ENCODE peak calls at places on chromosomes 12 and 14, in eight cellular contexts. S is HCT116; R is lung; V is PC-3; C is AG10803; W is SK-N-SH; E is K562; M is CD4-positive, CD25-positive, alpha-beta regulatory T cell. G is an unnamed sample.
A peak's percentile ranks its signal among the peaks of the same experiment; 100 is the strongest.

GRCh38 chr12:67650528-67651379 is 2.2 kb downstream of the DYRK2 start:
- DNase-seq in S (no peak), W (no peak), V (peak; percentile 13), E (no peak), C (no peak), R (no peak), M (peak; percentile 47), G (no peak)

GRCh38 chr14:106185837-106186233 is 659.5 kb downstream of the TMEM121 start:
- DNase-seq in R (no peak), C (no peak), W (no peak), V (no peak), S (no peak), E (peak; percentile 15), M (peak; percentile 66), G (no peak)

GRCh38 chr12:96258451-96258933 is 64.3 kb downstream of the ELK3 start:
- DNase-seq in V (no peak), S (no peak), C (peak; percentile 84), R (no peak), W (no peak), M (peak; percentile 16), E (no peak), G (peak; percentile 82)

GRCh38 chr12:12734561-12735071 is 17.4 kb downstream of the CDKN1B start:
- DNase-seq in E (no peak), R (no peak), C (peak; percentile 75), S (no peak), M (no peak), V (no peak), W (no peak), G (peak; percentile 73)

GRCh38 chr12:77049767-77050353 is 15.5 kb downstream of the E2F7 start:
- DNase-seq in E (peak; percentile 69), V (peak; percentile 83), S (peak; percentile 63), M (peak; percentile 81), W (peak; percentile 49), C (peak; percentile 72), R (no peak), G (peak; percentile 71)

GRCh38 chr12:41058266-41058665 is 129.9 kb upstream of the PDZRN4 start:
- DNase-seq in V (no peak), S (no peak), C (no peak), E (no peak), M (no peak), R (no peak), W (no peak), G (no peak)

GRCh38 chr14:35335388-35336092 is 43.4 kb downstream of the PSMA6 start:
- DNase-seq in E (no peak), R (no peak), V (peak; percentile 46), W (peak; percentile 36), S (no peak), C (no peak), M (no peak), G (peak; percentile 21)

GRCh38 chr12:49019435-49020317 is 1.1 kb upstream of the PRKAG1 start:
- DNase-seq in R (no peak), E (peak; percentile 81), C (peak; percentile 52), S (no peak), M (peak; percentile 59), V (peak; percentile 41), W (peak; percentile 74), G (peak; percentile 59)

GRCh38 chr12:125061229-125061628 is 4.0 kb upstream of the AACS start:
- DNase-seq in W (no peak), V (no peak), C (no peak), E (no peak), M (no peak), R (no peak), S (no peak), G (no peak)
- H3K4me3 ChIP-seq in W (no peak overlapping the region), V (no peak overlapping the region), C (no peak overlapping the region), E (no peak overlapping the region), M (no peak overlapping the region), R (no peak overlapping the region), S (no peak overlapping the region), G (no peak overlapping the region)

GRCh38 chr14:102211240-102211639 is 71.5 kb downstream of the WDR20 start:
- DNase-seq in R (no peak), S (no peak), M (no peak), V (no peak), W (no peak), C (no peak), E (no peak), G (no peak)

GRCh38 chr14:102212356-102212755 is 72.7 kb downstream of the WDR20 start:
- DNase-seq in M (no peak), E (no peak), C (no peak), R (no peak), W (no peak), V (no peak), S (no peak), G (no peak)

GRCh38 chr14:102213984-102214658 is 74.4 kb downstream of the WDR20 start:
- DNase-seq in M (no peak), W (no peak), E (peak; percentile 8), S (no peak), V (peak; percentile 38), C (no peak), R (no peak), G (peak; percentile 31)

GRCh38 chr14:102213470-102213869 is 73.8 kb downstream of the WDR20 start:
- DNase-seq in V (no peak), C (no peak), R (no peak), W (no peak), S (no peak), E (no peak), M (no peak), G (no peak)

GRCh38 chr14:102212845-102213244 is 73.1 kb downstream of the WDR20 start:
- DNase-seq in R (no peak), C (no peak), S (no peak), V (no peak), W (no peak), M (no peak), E (no peak), G (no peak)
- H3K4me3 ChIP-seq in R (no peak overlapping the region), C (no peak overlapping the region), S (no peak overlapping the region), V (no peak overlapping the region), W (no peak overlapping the region), M (no peak overlapping the region), E (no peak overlapping the region), G (no peak overlapping the region)

GRCh38 chr14:75658957-75659356 is 1.7 kb downstream of the ERG28 start:
- DNase-seq in C (no peak), W (no peak), S (no peak), M (no peak), R (no peak), E (no peak), V (no peak), G (no peak)

GRCh38 chr14:75654127-75654732 is 6.4 kb downstream of the ERG28 start:
- DNase-seq in M (peak; percentile 79), S (peak; percentile 44), W (peak; percentile 77), C (peak; percentile 43), R (peak; percentile 86), V (peak; percentile 87), E (peak; percentile 63), G (peak; percentile 70)

GRCh38 chr14:75653563-75653962 is 7.1 kb downstream of the ERG28 start:
- DNase-seq in C (no peak), E (no peak), R (no peak), W (no peak), S (no peak), V (no peak), M (no peak), G (no peak)

GRCh38 chr14:75657331-75657730 is 3.3 kb downstream of the ERG28 start:
- DNase-seq in W (no peak), R (no peak), E (no peak), V (no peak), S (no peak), M (no peak), C (no peak), G (no peak)

GRCh38 chr14:75655235-75655634 is 5.4 kb downstream of the ERG28 start:
- DNase-seq in C (no peak), E (no peak), V (no peak), R (no peak), M (no peak), W (no peak), S (no peak), G (no peak)
- H3K4me3 ChIP-seq in C (no peak overlapping the region), E (no peak overlapping the region), V (no peak overlapping the region), R (no peak overlapping the region), M (no peak overlapping the region), W (no peak overlapping the region), S (no peak overlapping the region), G (no peak overlapping the region)

GRCh38 chr12:78099806-78100205 is 269.1 kb downstream of the NAV3 start:
- DNase-seq in V (no peak), E (no peak), W (no peak), M (no peak), R (no peak), C (no peak), S (no peak), G (no peak)
- H3K4me3 ChIP-seq in V (no peak overlapping the region), E (no peak overlapping the region), W (no peak overlapping the region), M (no peak overlapping the region), R (no peak overlapping the region), C (no peak overlapping the region), S (no peak overlapping the region), G (no peak overlapping the region)

GRCh38 chr12:3921526-3921925 is 48.3 kb upstream of the PARP11 start:
- DNase-seq in W (no peak), C (no peak), V (no peak), R (no peak), M (no peak), E (no peak), S (no peak), G (no peak)

GRCh38 chr12:3920378-3921141 is 47.4 kb upstream of the PARP11 start:
- DNase-seq in S (no peak), W (no peak), C (no peak), E (no peak), M (no peak), V (no peak), R (no peak), G (no peak)

GRCh38 chr12:3924761-3925160 is 51.6 kb upstream of the PARP11 start:
- DNase-seq in V (no peak), R (no peak), C (no peak), E (no peak), W (no peak), M (no peak), S (no peak), G (no peak)

GRCh38 chr12:3921142-3921520 is 47.9 kb upstream of the PARP11 start:
- DNase-seq in E (no peak), V (no peak), W (no peak), S (no peak), C (no peak), R (no peak), M (no peak), G (no peak)

DNA sequence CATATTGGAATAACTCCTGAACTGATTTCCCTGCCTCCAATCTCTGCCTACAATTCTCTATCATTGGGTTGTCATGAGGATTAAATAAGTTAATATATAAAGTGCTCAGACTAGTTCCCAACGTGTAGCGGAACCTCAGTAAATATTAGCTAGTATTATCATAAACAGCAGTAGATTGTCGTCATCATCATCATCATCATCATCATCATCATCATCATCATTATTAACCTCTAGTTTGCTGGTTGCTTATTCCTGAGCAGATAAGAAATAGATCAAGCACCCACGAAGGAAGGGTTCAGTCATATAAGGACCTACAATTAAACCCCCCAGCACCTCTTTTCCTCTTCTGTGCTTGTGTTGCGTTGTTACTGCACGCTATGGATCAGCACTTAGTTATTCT is 48.8 kb upstream of the PARP11 start:
- DNase-seq in C (no peak), E (no peak), R (no peak), W (no peak), V (no peak), S (no peak), M (no peak), G (no peak)
- H3K4me3 ChIP-seq in C (no peak overlapping the region), E (no peak overlapping the region), R (no peak overlapping the region), W (no peak overlapping the region), V (no peak overlapping the region), S (no peak overlapping the region), M (no peak overlapping the region), G (no peak overlapping the region)

GRCh38 chr14:56759633-56760032 is 50.6 kb downstream of the OTX2 start:
- DNase-seq in M (no peak), S (no peak), C (no peak), W (no peak), E (no peak), V (no peak), R (no peak), G (no peak)
- H3K4me3 ChIP-seq in M (no peak overlapping the region), S (no peak overlapping the region), C (no peak overlapping the region), W (no peak overlapping the region), E (no peak overlapping the region), V (no peak overlapping the region), R (no peak overlapping the region), G (no peak overlapping the region)

G was measured in fibroblast of mammary gland.